ENCODE peak calls at places on chromosome 6, in ten cellular contexts. N is T follicular helper cell; R is SW 1271; Y is neuronal stem cell; F is NCI-H345; Q is GOT3; M is T1000; X is RWPE1; L is stimulated activated CD4-positive, alpha-beta T cell treated with anti-CD3 and anti-CD28 coated beads, Interleukin-1b, Interleukin-23, amount 100 ng/mL, for 24 hours; Z is stimulated activated CD8-positive, alpha-beta memory T cell treated with anti-CD3 and anti-CD28 coated beads, Interleukin-15, amount 100 ng/mL, for 24 hours. O is an unnamed sample.

GRCh38 chr6:129501401-129502051 is 208.5 kb downstream of the ARHGAP18 start:
- DNase-seq in N (no peak), R (peak; percentile 85), Y (no peak), F (no peak), Q (no peak), M (peak; percentile 71), X (peak; percentile 88), L (no peak), Z (no peak), O (no peak)

GRCh38 chr6:3545156-3545555 is 88.3 kb upstream of the SLC22A23 start:
- DNase-seq in N (no peak), R (no peak), Y (no peak), F (no peak), Q (no peak), M (no peak), X (no peak), L (no peak), Z (no peak), O (no peak)

GRCh38 chr6:40585661-40586269 is 1.4 kb downstream of the LRFN2 start:
- DNase-seq in N (no peak), R (no peak), Y (peak; percentile 49), F (peak; percentile 78), Q (no peak), M (no peak), X (no peak), L (no peak), Z (no peak), O (peak; percentile 88)

GRCh38 chr6:129059650-129060049 is 176.7 kb downstream of the LAMA2 start:
- DNase-seq in N (no peak), R (no peak), Y (no peak), F (no peak), Q (no peak), M (no peak), X (no peak), L (no peak), Z (no peak), O (no peak)

GRCh38 chr6:134908906-134909516 is 40.9 kb downstream of the ALDH8A1 start:
- DNase-seq in N (no peak), R (peak; percentile 84), Y (no peak), F (no peak), Q (peak; percentile 74), M (peak; percentile 90), X (peak; percentile 94), L (no peak), Z (no peak), O (no peak)

GRCh38 chr6:14459315-14459714 is 341.7 kb downstream of the CD83 start:
- DNase-seq in N (no peak), R (no peak), Y (no peak), F (no peak), Q (no peak), M (no peak), X (no peak), L (no peak), Z (no peak), O (no peak)

GRCh38 chr6:95249176-95249575 is 328.2 kb upstream of the MANEA start:
- DNase-seq in N (no peak), R (no peak), Y (no peak), F (no peak), Q (no peak), M (no peak), X (no peak), L (no peak), Z (no peak), O (no peak)

GRCh38 chr6:115441671-115442070 is 619.0 kb downstream of the FRK start:
- DNase-seq in N (no peak), R (no peak), Y (no peak), F (no peak), Q (no peak), M (no peak), X (no peak), L (no peak), Z (no peak), O (no peak)

GRCh38 chr6:107800564-107801164 is 23.4 kb downstream of the SCML4 start:
- DNase-seq in N (no peak), R (no peak), Y (no peak), F (no peak), Q (no peak), M (no peak), X (peak; percentile 41), L (no peak), Z (no peak), O (no peak)

GRCh38 chr6:39956951-39957350 is 22.7 kb upstream of the MOCS1 start:
- DNase-seq in N (no peak), R (no peak), Y (no peak), F (no peak), Q (no peak), M (no peak), X (peak; percentile 67), L (no peak), Z (no peak), O (no peak)

GRCh38 chr6:14792118-14792955 is 453.5 kb upstream of the JARID2 start:
- DNase-seq in N (no peak), R (no peak), Y (no peak), F (no peak), Q (no peak), M (no peak), X (no peak), L (no peak), Z (no peak), O (peak; percentile 34)

GRCh38 chr6:13354331-13355042 is 26.1 kb upstream of the TBC1D7 start:
- DNase-seq in N (no peak), R (peak; percentile 33), Y (no peak), F (no peak), Q (no peak), M (no peak), X (no peak), L (no peak), Z (no peak), O (no peak)

GRCh38 chr6:105015482-105015881 is 58.6 kb downstream of the LIN28B start:
- DNase-seq in N (no peak), R (no peak), Y (no peak), F (no peak), Q (no peak), M (no peak), X (no peak), L (no peak), Z (no peak), O (no peak)

GRCh38 chr6:166768761-166769160 is 141.7 kb upstream of the RPS6KA2 start:
- DNase-seq in N (no peak), R (no peak), Y (no peak), F (no peak), Q (no peak), M (no peak), X (no peak), L (no peak), Z (no peak), O (no peak)

GRCh38 chr6:3719462-3720308 is 31.8 kb downstream of the PXDC1 start:
- DNase-seq in N (no peak), R (no peak), Y (no peak), F (no peak), Q (no peak), M (no peak), X (no peak), L (no peak), Z (no peak), O (no peak)

GRCh38 chr6:36605102-36605501 is 10.9 kb downstream of the SRSF3 start:
- DNase-seq in N (no peak), R (no peak), Y (no peak), F (no peak), Q (no peak), M (no peak), X (no peak), L (no peak), Z (no peak), O (no peak)

GRCh38 chr6:97059473-97059872 is 134.9 kb downstream of the KLHL32 start:
- DNase-seq in N (no peak), R (peak; percentile 45), Y (no peak), F (peak; percentile 33), Q (no peak), M (no peak), X (peak; percentile 34), L (no peak), Z (no peak), O (peak; percentile 46)

GRCh38 chr6:89082439-89082838 is 1.9 kb downstream of the PNRC1 start:
- DNase-seq in N (no peak), R (peak; percentile 24), Y (no peak), F (no peak), Q (no peak), M (no peak), X (peak; percentile 8), L (no peak), Z (no peak), O (no peak)

GRCh38 chr6:100549406-100550167 is 84.9 kb upstream of the SIM1 start:
- DNase-seq in N (no peak), R (no peak), Y (no peak), F (no peak), Q (no peak), M (no peak), X (no peak), L (no peak), Z (no peak), O (no peak)

GRCh38 chr6:34526241-34526972 is 29.7 kb downstream of the SPDEF start:
- DNase-seq in N (no peak), R (no peak), Y (no peak), F (no peak), Q (no peak), M (no peak), X (no peak), L (no peak), Z (no peak), O (no peak)

GRCh38 chr6:129440691-129441090 is 269.3 kb downstream of the ARHGAP18 start:
- DNase-seq in N (no peak), R (no peak), Y (peak; percentile 39), F (no peak), Q (no peak), M (no peak), X (no peak), L (no peak), Z (no peak), O (no peak)

GRCh38 chr6:166969390-166970002 is 13.1 kb upstream of the RNASET2 start:
- DNase-seq in N (no peak), R (no peak), Y (no peak), F (no peak), Q (no peak), M (no peak), X (no peak), L (no peak), Z (no peak), O (no peak)

GRCh38 chr6:154606457-154606856 is 96.0 kb upstream of the CNKSR3 start:
- DNase-seq in N (peak; percentile 54), R (no peak), Y (no peak), F (no peak), Q (no peak), M (no peak), X (no peak), L (peak; percentile 82), Z (peak; percentile 21), O (no peak)

GRCh38 chr6:22468566-22468965 is 100.8 kb upstream of the HDGFL1 start:
- DNase-seq in N (no peak), R (no peak), Y (no peak), F (no peak), Q (no peak), M (no peak), X (no peak), L (no peak), Z (no peak), O (no peak)

GRCh38 chr6:32140420-32141046 is 10.4 kb upstream of the FKBPL start:
- DNase-seq in N (no peak), R (no peak), Y (no peak), F (no peak), Q (no peak), M (no peak), X (no peak), L (no peak), Z (no peak), O (no peak)

GRCh38 chr6:24357336-24358218 is at the start of gene DCDC2:
- DNase-seq in N (peak; percentile 25), R (no peak), Y (no peak), F (no peak), Q (no peak), M (no peak), X (no peak), L (no peak), Z (no peak), O (peak; percentile 80)

GRCh38 chr6:5580736-5581568 is 319.6 kb downstream of the FARS2 start:
- DNase-seq in N (no peak), R (no peak), Y (no peak), F (no peak), Q (no peak), M (no peak), X (no peak), L (no peak), Z (no peak), O (no peak)

GRCh38 chr6:40999498-41000070 is 39.4 kb downstream of the UNC5CL start:
- DNase-seq in N (no peak), R (peak; percentile 22), Y (no peak), F (no peak), Q (no peak), M (no peak), X (no peak), L (no peak), Z (no peak), O (no peak)